ENCODE peak calls at places on chromosomes 4 and X, in six cellular contexts. S, R, N, Y, B and F are unnamed samples.
A peak's percentile ranks its signal among the peaks of the same experiment; 100 is the strongest.

GRCh38 chr4:156948133-156948532 is 23.5 kb downstream of the PDGFC start:
- DNase-seq in S (peak; percentile 68), N (no peak), R (no peak), Y (no peak), B (no peak), F (no peak)

GRCh38 chrX:18354369-18355329 is at the start of gene SCML2:
- DNase-seq in N (no peak), R (peak; percentile 20), B (no peak), S (peak; percentile 23), Y (peak; percentile 33), F (peak; percentile 44)

GRCh38 chrX:109629310-109629709 is 4.3 kb upstream of the KCNE5 start:
- DNase-seq in N (no peak), Y (no peak), S (peak; percentile 30), B (no peak), R (no peak), F (no peak)

GRCh38 chrX:127037179-127037578 is 217.7 kb downstream of the PRR32 start:
- DNase-seq in N (no peak), R (no peak), Y (no peak), B (no peak), S (no peak), F (no peak)

GRCh38 chr4:116866116-116866515 is 219.3 kb downstream of the TRAM1L1 start:
- DNase-seq in N (no peak), R (peak; percentile 12), S (no peak), Y (no peak), B (no peak), F (no peak)

GRCh38 chr4:14827111-14827510 is 175.2 kb upstream of the CPEB2 start:
- DNase-seq in S (peak; percentile 27), B (no peak), N (no peak), Y (no peak), R (peak; percentile 26), F (no peak)

GRCh38 chr4:8615366-8615765 is 22.8 kb downstream of the CPZ start:
- DNase-seq in S (no peak), R (no peak), B (no peak), N (no peak), Y (no peak), F (peak; percentile 28)

GRCh38 chr4:76023381-76023780 is at the start of gene CXCL10:
- DNase-seq in S (peak; percentile 49), B (no peak), N (no peak), R (peak; percentile 7), Y (no peak), F (no peak)

GRCh38 chrX:22192419-22193086 is 80.2 kb upstream of the CBLL2 start:
- DNase-seq in S (peak; percentile 67), Y (peak; percentile 34), N (peak; percentile 11), R (peak; percentile 67), B (peak; percentile 52), F (peak; percentile 57)

GRCh38 chrX:50430917-50431316 is 39.7 kb downstream of the DGKK start:
- DNase-seq in Y (no peak), S (no peak), B (no peak), N (no peak), R (no peak), F (no peak)

GRCh38 chr4:40525811-40526598 is 103.7 kb downstream of the RBM47 start:
- DNase-seq in B (no peak), N (peak; percentile 52), R (peak; percentile 67), S (peak; percentile 91), Y (no peak), F (peak; percentile 28)